ENCODE peak calls at places on chromosome 12, in six cellular contexts. Z, G, B, T, J and R are unnamed samples.

GRCh38 chr12:12560587-12561304 is 1.9 kb downstream of the DUSP16 start:
- DNase-seq in B (peak), J (peak), G (no peak), T (peak), Z (peak), R (no peak)

GRCh38 chr12:116382456-116382902 is 105.0 kb upstream of the MED13L start:
- DNase-seq in T (peak), Z (no peak), G (no peak), J (no peak), B (peak), R (no peak)

GRCh38 chr12:63820427-63820826 is 24.1 kb upstream of the SRGAP1 start:
- DNase-seq in T (no peak), G (no peak), B (no peak), J (no peak), Z (no peak), R (no peak)

GRCh38 chr12:112116232-112117060 is 7.9 kb upstream of the NAA25 start:
- DNase-seq in B (peak), T (peak), G (peak), J (peak), Z (peak), R (no peak)

GRCh38 chr12:14959126-14959440 is 2.3 kb downstream of the ARHGDIB start:
- DNase-seq in Z (no peak), T (no peak), J (no peak), B (no peak), G (no peak), R (no peak)

GRCh38 chr12:5176058-5176457 is 132.4 kb downstream of the KCNA5 start:
- DNase-seq in J (no peak), T (no peak), Z (no peak), G (no peak), B (no peak), R (no peak)

GRCh38 chr12:124687695-124688301 is 120.4 kb upstream of the NCOR2 start:
- DNase-seq in B (no peak), G (no peak), Z (no peak), T (no peak), J (no peak), R (no peak)

GRCh38 chr12:52245259-52245961 is 12.4 kb downstream of the KRT7 start:
- DNase-seq in G (no peak), T (no peak), J (no peak), B (no peak), Z (no peak), R (no peak)